ENCODE peak calls at places on chromosomes 13 and 19, in four cellular contexts. R is H1, M is H9, O is IMR-90. K is an unnamed sample.

GRCh38 chr19:21585491-21585890 is 80.1 kb downstream of the ZNF429 start:
- DNase-seq in O (no peak), M (no peak), R (no peak), K (no peak)

GRCh38 chr13:110353339-110353977 is 46.4 kb downstream of the COL4A2 start:
- DNase-seq in R (no peak), O (no peak), M (no peak), K (no peak)

GRCh38 chr13:95087746-95088305 is 213.4 kb downstream of the ABCC4 start:
- DNase-seq in O (peak; percentile 63), R (no peak), M (no peak), K (no peak)

GRCh38 chr13:74131206-74131605 is 3.0 kb downstream of the KLF12 start:
- DNase-seq in O (no peak), M (no peak), R (no peak), K (no peak)

GRCh38 chr13:94249512-94249911 is 230.0 kb downstream of the DCT start:
- DNase-seq in O (peak; percentile 88), M (no peak), R (no peak), K (peak; percentile 93)

GRCh38 chr13:25489238-25489637 is 117.5 kb downstream of the ATP8A2 start:
- DNase-seq in O (no peak), R (no peak), M (peak; percentile 40), K (peak; percentile 68)

GRCh38 chr19:56111601-56112312 is 9.3 kb downstream of the ZNF787 start:
- DNase-seq in O (no peak), R (no peak), M (no peak), K (no peak)

GRCh38 chr13:63409791-63410351 is 1994.2 kb upstream of the PCDH20 start:
- DNase-seq in R (no peak), O (no peak), M (no peak), K (no peak)

GRCh38 chr19:14105680-14106079 is 11.9 kb downstream of the PRKACA start:
- DNase-seq in O (no peak), M (no peak), R (no peak), K (no peak)

GRCh38 chr19:38733493-38734175 is 10.6 kb downstream of the CAPN12 start:
- DNase-seq in R (no peak), M (peak; percentile 30), O (no peak), K (no peak)

GRCh38 chr19:42424712-42425131 is 2.5 kb downstream of the LIPE start:
- DNase-seq in O (no peak), R (no peak), M (peak; percentile 67), K (peak; percentile 45)

GRCh38 chr19:35959040-35959967 is 23.1 kb downstream of the LRFN3 start:
- DNase-seq in R (no peak), O (no peak), M (peak; percentile 41), K (no peak)

GRCh38 chr13:30159446-30159839 is 147.9 kb downstream of the KATNAL1 start:
- DNase-seq in R (no peak), O (peak; percentile 94), M (no peak), K (no peak)

GRCh38 chr19:33290956-33291622 is 11.2 kb downstream of the CEBPA start:
- DNase-seq in R (no peak), O (no peak), M (no peak), K (peak; percentile 74)

GRCh38 chr19:33292595-33293254 is 9.6 kb downstream of the CEBPA start:
- DNase-seq in M (no peak), R (no peak), O (no peak), K (no peak)

GRCh38 chr19:33293255-33294057 is 8.9 kb downstream of the CEBPA start:
- DNase-seq in R (no peak), O (peak; percentile 71), M (no peak), K (no peak)

GRCh38 chr19:33290082-33290815 is 12.1 kb downstream of the CEBPA start:
- DNase-seq in R (no peak), O (no peak), M (no peak), K (no peak)

DNA sequence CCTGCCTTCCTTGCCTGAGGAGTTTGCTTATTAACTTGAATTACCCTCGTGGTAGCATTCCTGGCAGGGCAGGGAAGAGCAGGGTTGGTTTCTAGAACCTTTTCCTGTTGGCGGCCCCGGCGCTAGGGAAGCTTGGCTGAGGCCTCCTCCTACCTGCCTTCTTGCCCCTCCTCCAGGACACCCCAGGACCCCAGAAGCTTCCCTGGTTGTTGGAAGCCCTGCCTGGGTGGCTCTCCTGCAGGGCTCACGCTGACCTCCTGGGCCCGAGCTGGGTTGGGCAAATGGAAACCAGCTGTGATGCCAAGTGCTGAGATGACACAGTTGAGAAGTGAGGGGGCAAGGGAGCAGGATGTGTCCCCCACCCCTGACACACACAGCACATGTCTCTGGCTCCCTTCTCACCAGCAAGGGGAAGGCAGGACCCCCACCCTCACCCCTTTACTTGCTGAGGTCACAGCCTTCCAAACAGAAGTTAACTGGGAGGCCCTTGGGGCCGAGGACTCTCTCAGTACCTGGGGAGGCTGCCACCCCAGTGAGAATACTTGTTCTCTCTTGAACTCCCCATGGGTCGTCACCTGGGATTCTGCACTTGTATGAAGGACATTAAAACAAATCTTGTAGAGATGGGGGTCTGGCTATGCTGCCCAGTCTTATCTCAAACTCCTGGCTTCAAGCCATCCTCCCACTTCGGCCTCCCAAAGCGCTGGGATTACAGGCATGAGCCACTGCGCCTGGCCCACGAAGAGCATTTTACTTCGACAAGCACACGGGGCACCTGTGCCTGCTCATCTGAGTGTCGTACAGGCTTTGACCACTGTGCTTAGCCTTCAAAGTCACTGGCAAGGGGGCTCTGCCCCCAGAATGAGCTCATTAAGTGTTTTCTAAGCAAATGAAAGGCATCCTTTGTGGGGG is 10.5 kb downstream of the CEBPA start:
- DNase-seq in M (no peak), R (no peak), O (no peak), K (no peak)
- H3K4ac ChIP-seq in M (no peak overlapping the region), R (no peak overlapping the region), O (no peak overlapping the region), K (no peak overlapping the region)

GRCh38 chr19:2213799-2214198 is 22.3 kb downstream of the PLEKHJ1 start:
- DNase-seq in O (no peak), R (no peak), M (no peak), K (no peak)
- H3K56ac ChIP-seq in O (no peak overlapping the region), R (no peak overlapping the region), M (no peak overlapping the region), K (no peak overlapping the region)

GRCh38 chr19:11737964-11738745 is 591 bp downstream of the ZNF823 start:
- DNase-seq in M (peak; percentile 36), O (peak; percentile 12), R (no peak), K (peak; percentile 52)
- H3K23ac ChIP-seq in M (no peak overlapping the region), O (peak overlapping the region; percentile 79), R (no peak overlapping the region), K (peak overlapping the region; percentile 66)

DNA sequence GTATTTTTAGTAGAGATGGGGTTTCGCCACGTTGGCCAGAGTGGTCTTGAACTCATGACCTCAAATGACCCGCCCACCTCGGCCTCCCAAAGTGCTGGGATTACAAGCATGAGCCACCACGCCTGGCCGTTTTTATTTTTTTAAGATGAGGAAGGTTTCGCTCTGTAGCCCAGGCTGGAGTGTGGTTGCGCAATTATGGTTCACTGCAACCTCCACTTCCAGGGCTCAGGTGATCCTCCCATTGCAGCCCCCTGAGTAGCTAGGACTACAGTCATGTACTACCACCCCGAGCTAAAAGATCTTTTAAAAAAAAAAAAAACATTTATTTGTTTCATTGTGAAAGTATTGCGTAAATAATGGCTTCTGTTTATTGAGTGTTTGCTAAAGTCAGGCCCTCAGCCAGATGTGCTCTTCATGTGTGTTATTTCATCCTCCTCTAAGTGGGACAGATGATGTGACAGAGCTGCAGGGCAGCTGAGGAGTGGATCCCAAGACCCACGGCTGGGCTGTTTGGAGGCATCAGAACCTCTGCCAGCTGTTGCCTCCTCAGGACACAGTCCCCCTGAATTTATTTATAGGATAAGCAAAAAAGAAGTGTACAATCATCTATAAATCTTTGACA is 18.5 kb downstream of the ILF3 start:
- DNase-seq in R (no peak), O (no peak), M (no peak), K (no peak)
- H3K4ac ChIP-seq in R (no peak overlapping the region), O (no peak overlapping the region), M (no peak overlapping the region), K (no peak overlapping the region)

DNA sequence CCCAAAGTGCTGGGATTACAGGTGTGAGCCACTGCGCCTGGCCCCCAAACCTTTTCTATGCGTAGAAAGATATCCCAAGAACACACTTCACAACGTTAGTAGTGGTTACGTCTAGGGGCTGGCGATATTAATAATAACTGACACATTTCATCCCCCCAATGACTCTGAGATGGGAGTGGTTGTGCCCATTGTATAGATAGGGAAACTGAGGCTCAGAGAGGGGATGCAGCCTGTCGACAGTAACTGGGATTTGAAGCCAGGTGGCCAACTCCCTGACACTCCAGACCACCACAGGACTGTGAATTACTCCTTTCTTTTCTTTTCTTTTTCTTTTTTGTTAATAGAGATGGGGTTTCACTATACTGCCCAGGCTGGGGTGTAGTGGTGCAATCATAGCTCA is 25.3 kb upstream of the PTPRS start:
- DNase-seq in M (no peak), O (no peak), R (no peak), K (no peak)
- H3K56ac ChIP-seq in M (no peak overlapping the region), O (no peak overlapping the region), R (no peak overlapping the region), K (no peak overlapping the region)

GRCh38 chr19:55000761-55001160 is 34.6 kb downstream of the NLRP2 start:
- DNase-seq in M (no peak), R (no peak), O (no peak), K (peak; percentile 56)
- H3K23ac ChIP-seq in M (no peak overlapping the region), R (no peak overlapping the region), O (no peak overlapping the region), K (no peak overlapping the region)

DNA sequence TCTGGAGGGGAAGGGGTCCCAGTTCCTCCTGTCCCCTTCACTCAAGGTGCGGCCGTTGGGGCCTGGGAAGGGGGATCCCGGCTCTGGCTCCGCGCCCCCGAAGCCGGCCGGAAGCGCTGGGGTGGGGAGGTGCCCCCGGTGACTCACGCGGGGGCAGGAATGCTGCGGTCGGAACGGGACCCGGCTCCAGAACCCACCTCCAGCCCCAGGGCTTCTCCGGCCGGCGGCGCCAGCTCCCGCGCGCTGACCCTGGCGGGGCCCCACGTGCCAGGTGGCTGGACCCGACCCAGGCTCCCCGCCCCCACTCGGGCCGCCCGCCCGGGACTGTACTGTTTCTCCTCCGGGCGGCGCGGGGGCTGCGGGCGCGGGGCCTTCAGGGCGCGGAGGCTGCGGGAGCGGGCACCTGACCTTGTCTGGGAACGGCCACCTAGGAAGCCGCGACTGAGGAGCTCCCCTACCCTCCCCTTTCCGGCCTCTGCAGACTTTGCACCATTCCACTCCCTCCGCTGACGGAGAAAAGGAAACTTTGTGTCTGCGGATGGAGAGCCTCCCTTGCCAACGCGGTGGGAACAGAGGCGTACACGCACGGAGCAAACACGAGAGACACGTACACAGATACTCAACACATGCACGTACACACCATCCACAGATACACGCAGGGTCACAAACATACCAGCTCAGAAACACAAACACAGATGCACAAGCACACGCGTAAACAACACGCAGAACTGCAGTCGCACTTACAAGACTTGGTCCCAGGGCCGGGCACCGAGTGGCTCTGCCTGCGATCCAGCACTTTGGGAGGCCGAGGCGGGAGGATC is 7.2 kb downstream of the AXL start:
- DNase-seq in R (no peak), O (peak; percentile 82), M (peak; percentile 67), K (peak; percentile 76)
- H3K4ac ChIP-seq in R (peak overlapping the region; percentile 100), O (peak overlapping the region; percentile 100), M (no peak overlapping the region), K (peak overlapping the region; percentile 44)